ENCODE peak calls at places on chromosome 12, in seven cellular contexts. W is DMS79 treated with DMSO at 0.1 percent for 48 hours; I is iPS-NIHi11; F is mucosa of descending colon; E is fibroblast of lung; J is effector memory CD8-positive, alpha-beta T cell; H is NCI-H2227 treated with DMSO at 0.1 percent for 48 hours. Y is an unnamed sample.

GRCh38 chr12:132152921-132153321 is 8.7 kb downstream of the NOC4L start:
- DNase-seq in W (no peak), I (no peak), F (peak), E (no peak), J (no peak), H (no peak), Y (peak)

GRCh38 chr12:11310336-11310735 is at the start of gene PRB4:
- DNase-seq in W (no peak), I (no peak), F (no peak), E (no peak), J (no peak), H (no peak), Y (no peak)

GRCh38 chr12:128771681-128772080 is 52.1 kb downstream of the SLC15A4 start:
- DNase-seq in W (no peak), I (no peak), F (no peak), E (no peak), J (no peak), H (no peak), Y (no peak)

GRCh38 chr12:510071-510825 is 50.5 kb downstream of the B4GALNT3 start:
- DNase-seq in W (peak), I (peak), F (peak), E (no peak), J (no peak), H (peak), Y (no peak)

GRCh38 chr12:10718279-10718821 is 4.8 kb downstream of the YBX3 start:
- DNase-seq in W (no peak), I (peak), F (no peak), E (peak), J (no peak), H (no peak), Y (no peak)

GRCh38 chr12:48351022-48351708 is 446 bp upstream of the ZNF641 start:
- DNase-seq in W (peak), I (no peak), F (no peak), E (peak), J (no peak), H (peak), Y (no peak)

GRCh38 chr12:76037130-76038105 is 5.8 kb upstream of the PHLDA1 start:
- DNase-seq in W (peak), I (peak), F (no peak), E (peak), J (peak), H (peak), Y (no peak)

GRCh38 chr12:124125472-124125871 is 152.5 kb downstream of the ZNF664 start:
- DNase-seq in W (no peak), I (no peak), F (no peak), E (peak), J (no peak), H (peak), Y (no peak)

GRCh38 chr12:86122846-86123468 is 133.2 kb downstream of the MGAT4C start:
- DNase-seq in W (no peak), I (no peak), F (no peak), E (no peak), J (no peak), H (peak), Y (no peak)

GRCh38 chr12:3463927-3464326 is 27.1 kb upstream of the PRMT8 start:
- DNase-seq in W (peak), I (no peak), F (no peak), E (no peak), J (no peak), H (no peak), Y (no peak)

GRCh38 chr12:42588981-42589464 is 523 bp downstream of the PRICKLE1 start:
- DNase-seq in W (peak), I (peak), F (peak), E (no peak), J (no peak), H (no peak), Y (peak)

GRCh38 chr12:95605087-95605486 is 53.8 kb upstream of the USP44 start:
- DNase-seq in W (no peak), I (no peak), F (no peak), E (peak), J (no peak), H (no peak), Y (no peak)

Y was measured in spleen.